ENCODE peak calls at places on chromosomes 1 and 21, in ten cellular contexts. G is MCF 10A; F is NCI-H1417; M is NCI-H460; K is CD4-positive, CD25-positive, alpha-beta regulatory T cell; H is NCI-H774; Y is A549; T is NCI-H2171 treated with DMSO at 0.1 percent for 48 hours; N is occipital lobe; L is NCI-H1694. W is an unnamed sample.

GRCh38 chr1:192477630-192478029 is 97.9 kb upstream of the RGS1 start:
- DNase-seq in G (peak; percentile 63), F (peak; percentile 62), M (peak; percentile 69), K (peak; percentile 63), H (peak; percentile 32), Y (peak; percentile 33), T (peak; percentile 41), N (no peak), L (no peak), W (peak; percentile 48)

GRCh38 chr1:237759371-237759770 is 131.4 kb downstream of the ZP4 start:
- DNase-seq in G (peak; percentile 84), F (no peak), M (no peak), K (no peak), H (no peak), Y (no peak), T (no peak), N (no peak), L (no peak), W (peak; percentile 78)

GRCh38 chr1:114011796-114012195 is 32.5 kb downstream of the OLFML3 start:
- DNase-seq in G (no peak), F (no peak), M (no peak), K (no peak), H (no peak), Y (no peak), T (no peak), N (no peak), L (no peak), W (no peak)

GRCh38 chr1:84888753-84889152 is 4.3 kb downstream of the LPAR3 start:
- DNase-seq in G (no peak), F (no peak), M (no peak), K (peak; percentile 69), H (no peak), Y (no peak), T (no peak), N (no peak), L (no peak), W (peak; percentile 86)

GRCh38 chr21:32698286-32698685 is 29.5 kb downstream of the SYNJ1 start:
- DNase-seq in G (no peak), F (no peak), M (no peak), K (no peak), H (no peak), Y (no peak), T (no peak), N (no peak), L (no peak), W (no peak)

GRCh38 chr1:95247607-95248006 is 13.6 kb downstream of the RWDD3 start:
- DNase-seq in G (no peak), F (peak; percentile 9), M (no peak), K (no peak), H (no peak), Y (no peak), T (no peak), N (no peak), L (no peak), W (no peak)

GRCh38 chr1:30109853-30110252 is 613.5 kb downstream of the MATN1 start:
- DNase-seq in G (peak; percentile 30), F (no peak), M (peak; percentile 47), K (no peak), H (no peak), Y (peak; percentile 34), T (no peak), N (peak; percentile 49), L (no peak), W (no peak)

GRCh38 chr21:16193758-16194606 is 464.2 kb downstream of the USP25 start:
- DNase-seq in G (peak; percentile 65), F (peak; percentile 9), M (peak; percentile 76), K (no peak), H (no peak), Y (peak; percentile 81), T (no peak), N (peak; percentile 57), L (no peak), W (peak; percentile 11)

GRCh38 chr1:12772520-12772919 is 1.0 kb upstream of the PRAMEF12 start:
- DNase-seq in G (no peak), F (no peak), M (no peak), K (no peak), H (no peak), Y (no peak), T (no peak), N (no peak), L (no peak), W (no peak)

GRCh38 chr1:155134858-155135415 is 715 bp upstream of the SLC50A1 start:
- DNase-seq in G (peak; percentile 100), F (peak; percentile 76), M (peak; percentile 89), K (no peak), H (peak; percentile 66), Y (peak; percentile 93), T (peak; percentile 39), N (peak; percentile 62), L (no peak), W (peak; percentile 97)

GRCh38 chr1:112402682-112403643 is 6.9 kb downstream of the CTTNBP2NL start:
- DNase-seq in G (no peak), F (no peak), M (peak; percentile 18), K (no peak), H (no peak), Y (no peak), T (no peak), N (no peak), L (no peak), W (no peak)

GRCh38 chr1:183416850-183417690 is 1.1 kb downstream of the NMNAT2 start:
- DNase-seq in G (no peak), F (peak; percentile 82), M (peak; percentile 56), K (peak; percentile 36), H (no peak), Y (peak; percentile 35), T (peak; percentile 82), N (peak; percentile 48), L (peak; percentile 59), W (peak; percentile 48)

W was measured in RWPE1.